ENCODE peak calls at places on chromosomes 7 and 10, in four cellular contexts. A, E, K and S are unnamed samples.

GRCh38 chr10:5645944-5646617 is 20.3 kb downstream of the ASB13 start:
- DNase-seq in E (no peak), A (no peak), K (no peak), S (no peak)

GRCh38 chr10:63068246-63068645 is 64.9 kb upstream of the NRBF2 start:
- DNase-seq in E (peak), A (peak), K (no peak), S (no peak)

GRCh38 chr7:144761493-144761892 is 74.4 kb downstream of the TPK1 start:
- DNase-seq in E (peak), K (no peak), A (no peak), S (no peak)

GRCh38 chr10:112360308-112361270 is 13.3 kb upstream of the ACSL5 start:
- DNase-seq in A (no peak), E (peak), K (peak), S (peak)

GRCh38 chr7:78006063-78006755 is 207.6 kb downstream of the PHTF2 start:
- DNase-seq in E (no peak), K (no peak), A (no peak), S (no peak)

GRCh38 chr7:152395115-152395514 is 40.7 kb downstream of the KMT2C start:
- DNase-seq in E (peak), A (no peak), K (no peak), S (peak)

GRCh38 chr10:115604627-115605026 is 511.5 kb downstream of the ATRNL1 start:
- DNase-seq in A (peak), E (no peak), K (no peak), S (no peak)

GRCh38 chr10:110671788-110672579 is 27.8 kb downstream of the RBM20 start:
- DNase-seq in E (peak), K (peak), A (peak), S (peak)

GRCh38 chr10:124736491-124737136 is 7.6 kb downstream of the FAM53B start:
- DNase-seq in E (peak), A (no peak), K (no peak), S (peak)

GRCh38 chr10:96878071-96878470 is 46.0 kb downstream of the LCOR start:
- DNase-seq in K (no peak), A (no peak), E (no peak), S (no peak)

GRCh38 chr7:87129332-87129731 is 22.9 kb upstream of the DMTF1 start:
- DNase-seq in A (no peak), K (no peak), E (no peak), S (no peak)

GRCh38 chr7:1666251-1666778 is 3.8 kb upstream of the ELFN1 start:
- DNase-seq in K (peak), E (no peak), A (no peak), S (no peak)

GRCh38 chr10:89142562-89142961 is 64.6 kb downstream of the CH25H start:
- DNase-seq in E (no peak), K (no peak), A (no peak), S (no peak)

GRCh38 chr10:123202526-123202925 is 48.3 kb downstream of the BUB3 start:
- DNase-seq in K (no peak), E (no peak), A (no peak), S (no peak)

GRCh38 chr10:73991846-73992245 is 6.1 kb upstream of the VCL start:
- DNase-seq in K (no peak), E (no peak), A (no peak), S (no peak)

GRCh38 chr7:4633012-4633411 is 49.1 kb upstream of the FOXK1 start:
- DNase-seq in K (peak), E (peak), A (no peak), S (peak)

GRCh38 chr7:2247141-2247985 is 5.3 kb downstream of the NUDT1 start:
- DNase-seq in A (no peak), K (peak), E (no peak), S (no peak)

GRCh38 chr7:149872419-149873073 is 1.2 kb upstream of the ATP6V0E2 start:
- DNase-seq in K (peak), E (peak), A (peak), S (peak)

GRCh38 chr7:73351447-73352167 is 23.6 kb downstream of the FKBP6 start:
- DNase-seq in A (no peak), K (no peak), E (no peak), S (peak)

GRCh38 chr10:100021322-100021721 is 11.6 kb upstream of the DNMBP start:
- DNase-seq in K (no peak), E (no peak), A (no peak), S (no peak)

GRCh38 chr10:126439947-126440346 is 51.7 kb upstream of the ADAM12 start:
- DNase-seq in K (no peak), E (no peak), A (no peak), S (no peak)

GRCh38 chr7:111853231-111853990 is 291.1 kb upstream of the IMMP2L start:
- DNase-seq in A (no peak), K (no peak), E (peak), S (no peak)